ENCODE peak calls at places on chromosomes 7 and 10, in five cellular contexts. U is H1, W is H9, M is T follicular helper cell, H is omental fat pad. L is an unnamed sample.

GRCh38 chr7:149397470-149397869 is 63.4 kb downstream of the ZNF777 start:
- DNase-seq in U (no peak), M (no peak), W (no peak), H (no peak), L (no peak)

GRCh38 chr7:15916666-15917388 is 230.3 kb upstream of the MEOX2 start:
- DNase-seq in W (no peak), M (no peak), H (no peak), U (no peak), L (no peak)

GRCh38 chr10:3814832-3815209 is 29.8 kb upstream of the KLF6 start:
- DNase-seq in H (no peak), M (no peak), U (no peak), W (no peak), L (no peak)

GRCh38 chr10:44675086-44675874 is 235.9 kb upstream of the TMEM72 start:
- DNase-seq in U (no peak), M (no peak), W (no peak), H (no peak), L (no peak)

GRCh38 chr10:119208553-119208940 is 1.2 kb downstream of the GRK5 start:
- DNase-seq in U (no peak), M (no peak), W (no peak), H (no peak), L (no peak)

GRCh38 chr7:12759112-12759511 is 71.7 kb downstream of the ARL4A start:
- DNase-seq in U (no peak), M (no peak), W (no peak), H (no peak), L (no peak)

GRCh38 chr7:116571037-116571436 is 46.2 kb downstream of the CAV1 start:
- DNase-seq in H (no peak), W (no peak), M (no peak), U (no peak), L (no peak)

GRCh38 chr7:27183682-27184341 is 1.2 kb downstream of the HOXA11 start:
- DNase-seq in M (no peak), U (peak; percentile 49), H (no peak), W (peak; percentile 29), L (no peak)

GRCh38 chr10:102435529-102436233 is 3.3 kb upstream of the CUEDC2 start:
- DNase-seq in H (no peak), U (no peak), M (no peak), W (peak; percentile 66), L (no peak)

GRCh38 chr10:34216348-34216908 is 598.7 kb downstream of the PARD3 start:
- DNase-seq in U (no peak), M (no peak), W (no peak), H (no peak), L (no peak)

GRCh38 chr10:103916901-103917300 is 1.1 kb downstream of the STN1 start:
- DNase-seq in H (no peak), U (no peak), M (no peak), W (no peak), L (no peak)

GRCh38 chr7:101085000-101085948 is at the start of gene TRIM56:
- DNase-seq in U (peak; percentile 86), W (peak; percentile 89), H (peak; percentile 58), M (peak; percentile 49), L (no peak)

GRCh38 chr7:91098566-91098965 is 165.7 kb upstream of the FZD1 start:
- DNase-seq in H (no peak), M (no peak), W (no peak), U (no peak), L (no peak)

GRCh38 chr10:120423350-120424197 is 33.5 kb upstream of the PLPP4 start:
- DNase-seq in U (peak; percentile 79), W (peak; percentile 47), H (no peak), M (no peak), L (no peak)

GRCh38 chr10:50576245-50576815 is 47.4 kb downstream of the SGMS1 start:
- DNase-seq in W (no peak), U (no peak), H (no peak), M (no peak), L (no peak)

GRCh38 chr7:41886257-41886905 is 183.5 kb upstream of the INHBA start:
- DNase-seq in M (no peak), W (no peak), H (peak; percentile 44), U (no peak), L (no peak)

GRCh38 chr10:58641095-58641531 is 128.4 kb downstream of the BICC1 start:
- DNase-seq in H (no peak), W (no peak), M (no peak), U (no peak), L (no peak)

GRCh38 chr10:99292159-99292558 is 37.0 kb upstream of the CNNM1 start:
- DNase-seq in H (no peak), U (no peak), W (no peak), M (no peak), L (no peak)

GRCh38 chr7:103141753-103142404 is 7.0 kb downstream of the NAPEPLD start:
- DNase-seq in U (no peak), W (no peak), M (no peak), H (no peak), L (no peak)

GRCh38 chr7:158832994-158833393 is 3.7 kb upstream of the ESYT2 start:
- DNase-seq in M (no peak), U (no peak), H (no peak), W (no peak), L (no peak)

GRCh38 chr10:120188950-120189349 is 268.1 kb upstream of the PLPP4 start:
- DNase-seq in H (no peak), M (no peak), W (no peak), U (no peak), L (no peak)

GRCh38 chr7:96004598-96004997 is 232.2 kb downstream of the DYNC1I1 start:
- DNase-seq in H (no peak), M (no peak), W (no peak), U (no peak), L (no peak)

GRCh38 chr7:40659231-40659630 is 524.4 kb downstream of the SUGCT start:
- DNase-seq in W (no peak), U (no peak), H (no peak), M (no peak), L (no peak)

GRCh38 chr7:103821105-103821504 is 168.4 kb downstream of the RELN start:
- DNase-seq in U (no peak), M (no peak), H (no peak), W (no peak), L (no peak)

GRCh38 chr10:124602646-124603365 is 141.2 kb downstream of the LHPP start:
- DNase-seq in U (no peak), H (no peak), W (no peak), M (no peak), L (no peak)

GRCh38 chr7:69365588-69366241 is 232.6 kb upstream of the AUTS2 start:
- DNase-seq in W (no peak), U (no peak), M (no peak), H (no peak), L (no peak)

GRCh38 chr10:11476035-11476434 is 135.4 kb downstream of the USP6NL start:
- DNase-seq in H (no peak), U (no peak), M (no peak), W (no peak), L (no peak)

GRCh38 chr7:116113310-116113709 is 82.7 kb upstream of the TFEC start:
- DNase-seq in H (no peak), W (no peak), M (no peak), U (no peak), L (no peak)

GRCh38 chr10:73232887-73233286 is 14.2 kb downstream of the DNAJC9 start:
- DNase-seq in H (no peak), M (no peak), U (no peak), W (peak; percentile 40), L (no peak)

GRCh38 chr7:120837599-120837998 is 20.3 kb downstream of the TSPAN12 start:
- DNase-seq in U (no peak), H (no peak), M (no peak), W (no peak), L (no peak)

GRCh38 chr7:41517771-41518170 is 185.1 kb downstream of the INHBA start:
- DNase-seq in W (no peak), U (no peak), H (no peak), M (no peak), L (no peak)

GRCh38 chr10:26472440-26472778 is 34.3 kb downstream of the APBB1IP start:
- DNase-seq in H (no peak), M (no peak), W (no peak), U (no peak), L (no peak)

GRCh38 chr7:67551027-67551426 is 554.4 kb downstream of the TYW1 start:
- DNase-seq in H (no peak), M (no peak), W (no peak), U (no peak), L (no peak)

GRCh38 chr7:51593638-51594037 is 277.0 kb upstream of the COBL start:
- DNase-seq in U (no peak), M (no peak), W (no peak), H (no peak), L (no peak)

GRCh38 chr10:18332048-18332447 is 191.8 kb downstream of the CACNB2 start:
- DNase-seq in M (no peak), U (no peak), H (no peak), W (no peak), L (no peak)

GRCh38 chr10:115801987-115802386 is 471.0 kb downstream of the GFRA1 start:
- DNase-seq in H (no peak), U (no peak), M (no peak), W (no peak), L (no peak)

GRCh38 chr7:139111147-139111546 is 1.6 kb upstream of the ZC3HAV1 start:
- DNase-seq in M (no peak), H (no peak), U (no peak), W (no peak), L (no peak)

L was measured in iPS DF 6.9.